ENCODE peak calls at places on chromosomes 1 and 21, in nine cellular contexts. E is pancreas, F is endothelial cell of umbilical vein, Y is thoracic aorta, O is IMR-90, G is lung, R is tibial nerve, B is HFF-Myc, C is foreskin fibroblast. X is an unnamed sample.

GRCh38 chr1:223363057-223363855 is 720 bp downstream of the SUSD4 start:
- DNase-seq in C (peak; percentile 31), O (peak; percentile 26), B (no peak), Y (no peak), G (no peak), E (peak; percentile 35), R (no peak), F (no peak), X (no peak)

GRCh38 chr1:165637427-165637826 is 6.4 kb downstream of the MGST3 start:
- DNase-seq in G (no peak), O (peak; percentile 80), Y (no peak), E (no peak), C (peak; percentile 62), B (no peak), F (peak; percentile 72), R (no peak), X (no peak)

GRCh38 chr1:8197493-8198282 is 120.2 kb upstream of the SLC45A1 start:
- DNase-seq in F (peak; percentile 94), C (peak; percentile 93), O (peak; percentile 97), Y (peak; percentile 54), R (peak; percentile 58), G (peak; percentile 84), E (peak; percentile 67), B (peak; percentile 67), X (peak; percentile 91)

GRCh38 chr1:6960291-6960758 is 175.1 kb downstream of the CAMTA1 start:
- DNase-seq in R (no peak), B (peak; percentile 46), G (no peak), Y (no peak), E (peak; percentile 56), F (peak; percentile 36), C (peak; percentile 86), O (peak; percentile 45), X (no peak)

GRCh38 chr1:30809514-30810263 is 52.1 kb upstream of the LAPTM5 start:
- DNase-seq in E (no peak), G (no peak), O (peak; percentile 93), Y (no peak), R (no peak), F (peak; percentile 52), B (peak; percentile 72), C (peak; percentile 90), X (no peak)

GRCh38 chr1:156797212-156797871 is 19.3 kb downstream of the SH2D2A start:
- DNase-seq in Y (no peak), E (no peak), F (peak; percentile 75), O (peak; percentile 64), R (no peak), B (no peak), G (no peak), C (peak; percentile 80), X (no peak)

GRCh38 chr1:201171063-201172036 is 17.1 kb upstream of the TMEM9 start:
- DNase-seq in R (no peak), B (no peak), Y (no peak), E (peak; percentile 67), O (peak; percentile 46), F (peak; percentile 40), C (peak; percentile 64), G (no peak), X (no peak)

GRCh38 chr1:117176579-117176978 is 34.1 kb downstream of the VTCN1 start:
- DNase-seq in G (no peak), C (peak; percentile 14), R (no peak), B (no peak), Y (no peak), E (no peak), F (no peak), O (peak; percentile 29), X (no peak)

GRCh38 chr1:59543211-59543668 is 246.3 kb downstream of the FGGY start:
- DNase-seq in G (no peak), E (peak; percentile 30), B (no peak), R (no peak), C (no peak), F (no peak), Y (no peak), O (no peak), X (no peak)

GRCh38 chr1:117573386-117574040 is 32.3 kb upstream of the TENT5C start:
- DNase-seq in Y (no peak), B (no peak), C (no peak), E (peak; percentile 77), G (no peak), F (no peak), R (no peak), O (peak; percentile 26), X (no peak)

GRCh38 chr1:97805093-97805492 is 115.7 kb downstream of the DPYD start:
- DNase-seq in R (no peak), E (no peak), B (no peak), F (no peak), C (no peak), G (no peak), O (no peak), Y (no peak), X (no peak)

GRCh38 chr1:97806336-97806735 is 114.5 kb downstream of the DPYD start:
- DNase-seq in Y (no peak), B (no peak), C (no peak), O (no peak), G (no peak), F (no peak), E (no peak), R (no peak), X (no peak)

GRCh38 chr1:97806996-97807395 is 113.8 kb downstream of the DPYD start:
- DNase-seq in O (no peak), G (no peak), Y (no peak), B (peak; percentile 38), C (peak; percentile 63), F (no peak), R (no peak), E (no peak), X (no peak)
- H3K4me3 ChIP-seq in O (no peak overlapping the region), G (no peak overlapping the region), Y (no peak overlapping the region), B (no peak overlapping the region), C (no peak overlapping the region), F (no peak overlapping the region), R (no peak overlapping the region), E (no peak overlapping the region), X (no peak overlapping the region)

GRCh38 chr1:51058863-51059262 is 43.2 kb upstream of the C1orf185 start:
- DNase-seq in C (peak; percentile 43), G (no peak), E (no peak), B (no peak), O (peak; percentile 37), Y (no peak), F (peak; percentile 9), R (no peak), X (no peak)
- TF ChIP-seq CTCF in C (peak; percentile 38), G (peak; percentile 15), E (no peak), B (peak; percentile 43), O (peak; percentile 60), Y (no peak), F (peak; percentile 55), R (no peak), X (peak; percentile 78)

GRCh38 chr1:246571953-246572352 is 5.7 kb downstream of the CNST start:
- DNase-seq in C (no peak), F (no peak), R (no peak), B (no peak), Y (no peak), E (no peak), O (no peak), G (no peak), X (no peak)

GRCh38 chr1:246576709-246577032 is 10.4 kb downstream of the CNST start:
- DNase-seq in R (no peak), E (no peak), B (no peak), O (no peak), G (no peak), Y (no peak), C (no peak), F (no peak), X (no peak)

GRCh38 chr1:246573481-246573880 is 7.2 kb downstream of the CNST start:
- DNase-seq in O (no peak), C (no peak), F (no peak), R (no peak), E (no peak), Y (no peak), B (no peak), G (no peak), X (no peak)

GRCh38 chr1:246569248-246570238 is 3.3 kb downstream of the CNST start:
- DNase-seq in E (no peak), G (no peak), Y (no peak), F (peak; percentile 92), B (no peak), R (no peak), C (no peak), O (peak; percentile 63), X (no peak)

DNA sequence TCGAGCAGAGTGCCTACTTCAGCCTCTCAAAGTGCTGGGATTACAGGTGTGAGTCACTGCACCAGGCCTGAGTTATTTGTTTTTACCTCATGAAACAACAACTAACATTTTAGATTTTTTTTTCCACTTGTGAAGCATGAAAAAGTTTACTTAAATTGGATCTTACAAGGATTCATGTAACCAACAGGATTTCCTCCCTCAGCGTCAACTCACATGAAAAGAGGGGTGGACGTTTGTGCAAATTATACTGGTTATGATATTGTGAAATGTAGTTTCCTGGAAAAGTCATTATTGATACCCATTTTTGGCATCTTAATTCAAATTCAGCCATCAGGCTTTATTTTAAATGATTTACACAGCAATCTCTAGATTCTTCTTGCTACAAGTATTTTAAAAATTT is 6.5 kb downstream of the CNST start:
- DNase-seq in E (no peak), B (no peak), Y (no peak), C (no peak), G (no peak), O (no peak), F (no peak), R (no peak), X (no peak)
- H3K4me3 ChIP-seq in E (no peak overlapping the region), B (no peak overlapping the region), Y (no peak overlapping the region), C (no peak overlapping the region), G (no peak overlapping the region), O (no peak overlapping the region), F (no peak overlapping the region), R (no peak overlapping the region), X (no peak overlapping the region)

GRCh38 chr21:44454058-44454457 is 1.3 kb upstream of the LRRC3 start:
- DNase-seq in F (no peak), E (no peak), Y (no peak), O (no peak), C (no peak), B (no peak), G (no peak), R (no peak), X (no peak)
- TF ChIP-seq CTCF in F (no peak), E (no peak), Y (no peak), O (no peak), C (no peak), B (no peak), G (no peak), R (no peak), X (no peak)

DNA sequence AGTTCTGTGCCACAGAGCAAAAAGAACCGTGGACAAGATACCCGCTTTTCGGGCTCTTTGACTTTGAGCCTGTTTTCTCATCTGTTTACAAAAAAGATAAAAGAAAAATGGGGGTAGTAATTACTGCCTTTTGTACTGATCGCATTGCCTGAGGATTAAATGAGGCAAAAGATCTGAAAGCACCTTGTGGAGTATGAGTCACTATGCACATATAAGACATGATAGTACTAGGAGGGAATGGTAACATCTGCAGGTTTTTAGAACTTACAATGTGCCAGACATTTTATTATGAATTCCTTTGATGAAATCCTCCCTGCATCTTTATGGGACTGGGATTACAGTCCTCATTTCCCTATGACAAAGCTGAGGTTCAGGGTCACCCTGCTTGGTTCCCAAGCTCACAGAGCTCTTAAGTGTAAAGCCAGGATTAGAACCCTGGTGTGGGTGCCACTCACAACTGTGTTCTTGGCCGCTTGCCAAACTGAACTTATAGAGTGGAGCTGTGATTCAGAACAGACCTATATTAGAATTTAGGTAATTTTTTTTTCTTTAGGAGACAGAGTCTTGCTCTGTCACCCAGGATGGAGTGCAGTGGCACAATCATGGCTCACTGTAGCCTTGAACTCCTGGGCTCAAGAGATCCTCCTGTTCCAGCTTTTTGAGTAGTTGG is 1.8 kb downstream of the DISC1 start:
- DNase-seq in E (no peak), G (no peak), B (no peak), O (peak; percentile 37), R (no peak), C (peak; percentile 43), F (peak; percentile 15), Y (no peak), X (no peak)
- H3K4me3 ChIP-seq in E (peak overlapping the region; percentile 95), G (no peak overlapping the region), B (peak overlapping the region; percentile 63), O (no peak overlapping the region), R (no peak overlapping the region), C (peak overlapping the region; percentile 78), F (no peak overlapping the region), Y (peak overlapping the region; percentile 87), X (no peak overlapping the region)